ENCODE peak calls at places on chromosomes 16 and 17, in eight cellular contexts. X is dorsolateral prefrontal cortex; O is adipocyte; V is fibroblast of pulmonary artery; Q is GM12878; H is activated T-cell treated with anti-CD3 and anti-CD28 coated beads, Interleukin-2, amount 50 U/mL, for 72 hours; T is activated T-helper 1 cell treated with anti-CD3 and anti-CD28 coated beads, Interleukin-2, amount 50 U/mL, for 16 hours; S is T-helper 9 cell. L is an unnamed sample.

GRCh38 chr17:45123930-45124796 is 8.2 kb downstream of the PLCD3 start:
- DNase-seq in X (no peak), O (peak; percentile 85), V (peak; percentile 86), Q (no peak), H (peak; percentile 51), T (no peak), S (no peak), L (peak; percentile 78)

GRCh38 chr16:29023279-29024278 is 38.7 kb downstream of the LAT start:
- DNase-seq in X (no peak), O (no peak), V (peak; percentile 6), Q (no peak), H (no peak), T (no peak), S (no peak), L (no peak)

GRCh38 chr17:67449885-67450755 is 73.0 kb downstream of the PITPNC1 start:
- DNase-seq in X (no peak), O (no peak), V (no peak), Q (no peak), H (no peak), T (no peak), S (no peak), L (no peak)

GRCh38 chr17:35088911-35089845 is 25.7 kb upstream of the RFFL start:
- DNase-seq in X (peak; percentile 91), O (peak; percentile 96), V (peak; percentile 79), Q (no peak), H (peak; percentile 96), T (peak; percentile 88), S (peak; percentile 88), L (peak; percentile 90)

GRCh38 chr16:25036561-25036960 is 21.4 kb upstream of the ARHGAP17 start:
- DNase-seq in X (no peak), O (no peak), V (no peak), Q (no peak), H (no peak), T (no peak), S (no peak), L (no peak)

GRCh38 chr17:17959520-17960361 is 12.5 kb downstream of the TOM1L2 start:
- DNase-seq in X (no peak), O (peak; percentile 64), V (peak; percentile 34), Q (peak; percentile 68), H (peak; percentile 58), T (no peak), S (no peak), L (no peak)

GRCh38 chr17:3593384-3593783 is 15.8 kb downstream of the TRPV1 start:
- DNase-seq in X (no peak), O (no peak), V (no peak), Q (no peak), H (no peak), T (no peak), S (no peak), L (no peak)

GRCh38 chr17:64133546-64134215 is 3.7 kb upstream of the ERN1 start:
- DNase-seq in X (no peak), O (peak; percentile 91), V (peak; percentile 84), Q (no peak), H (no peak), T (no peak), S (no peak), L (peak; percentile 42)

GRCh38 chr17:78717431-78717980 is 64.6 kb downstream of the CYTH1 start:
- DNase-seq in X (peak; percentile 73), O (peak; percentile 25), V (peak; percentile 53), Q (no peak), H (no peak), T (no peak), S (no peak), L (no peak)